ENCODE peak calls at places on chromosomes 2 and 18, in ten cellular contexts. One of them, this sample, is unnamed.

GRCh38 chr2:120666433-120666832 is 69.2 kb upstream of the GLI2 start:
- DNase-seq in D721Med: no peak
- DNase-seq in fibroblast of lung: no peak
- DNase-seq in prostate gland: no peak
- DNase-seq in NCI-H2081: no peak
- DNase-seq in brain microvascular endothelial cell: no peak
- DNase-seq in left colon: no peak
- DNase-seq in EH: no peak
- DNase-seq in activated CD4-positive, alpha-beta T cell treated with anti-CD3 and anti-CD28 coated beads, Interleukin-2, amount 50 U/mL, for 1 hour: no peak
- DNase-seq in anterior cingulate cortex: no peak
- DNase-seq in this sample: no peak

GRCh38 chr2:27322301-27322765 is 564 bp downstream of the MPV17 start:
- DNase-seq in D721Med: no peak
- DNase-seq in fibroblast of lung: no peak
- DNase-seq in prostate gland: no peak
- DNase-seq in NCI-H2081: no peak
- DNase-seq in brain microvascular endothelial cell: no peak
- DNase-seq in left colon: peak
- DNase-seq in EH: peak
- DNase-seq in activated CD4-positive, alpha-beta T cell treated with anti-CD3 and anti-CD28 coated beads, Interleukin-2, amount 50 U/mL, for 1 hour: no peak
- DNase-seq in anterior cingulate cortex: no peak
- DNase-seq in this sample: peak

GRCh38 chr2:121530210-121530562 is 494 bp upstream of the RNU4ATAC start:
- DNase-seq in D721Med: no peak
- DNase-seq in fibroblast of lung: no peak
- DNase-seq in prostate gland: no peak
- DNase-seq in NCI-H2081: peak
- DNase-seq in brain microvascular endothelial cell: peak
- DNase-seq in left colon: peak
- DNase-seq in EH: peak
- DNase-seq in activated CD4-positive, alpha-beta T cell treated with anti-CD3 and anti-CD28 coated beads, Interleukin-2, amount 50 U/mL, for 1 hour: no peak
- DNase-seq in anterior cingulate cortex: no peak
- DNase-seq in this sample: no peak

GRCh38 chr2:173652731-173653426 is 298.2 kb downstream of the CDCA7 start:
- DNase-seq in D721Med: no peak
- DNase-seq in fibroblast of lung: peak
- DNase-seq in prostate gland: peak
- DNase-seq in NCI-H2081: peak
- DNase-seq in brain microvascular endothelial cell: peak
- DNase-seq in left colon: no peak
- DNase-seq in EH: peak
- DNase-seq in activated CD4-positive, alpha-beta T cell treated with anti-CD3 and anti-CD28 coated beads, Interleukin-2, amount 50 U/mL, for 1 hour: no peak
- DNase-seq in anterior cingulate cortex: no peak
- DNase-seq in this sample: no peak

GRCh38 chr18:61368001-61368400 is 34.8 kb downstream of the CDH20 start:
- DNase-seq in D721Med: no peak
- DNase-seq in fibroblast of lung: no peak
- DNase-seq in prostate gland: no peak
- DNase-seq in NCI-H2081: no peak
- DNase-seq in brain microvascular endothelial cell: no peak
- DNase-seq in left colon: no peak
- DNase-seq in EH: no peak
- DNase-seq in activated CD4-positive, alpha-beta T cell treated with anti-CD3 and anti-CD28 coated beads, Interleukin-2, amount 50 U/mL, for 1 hour: no peak
- DNase-seq in anterior cingulate cortex: no peak
- DNase-seq in this sample: no peak

GRCh38 chr2:48173141-48173540 is 266.8 kb upstream of the FBXO11 start:
- DNase-seq in D721Med: no peak
- DNase-seq in fibroblast of lung: no peak
- DNase-seq in prostate gland: no peak
- DNase-seq in NCI-H2081: no peak
- DNase-seq in brain microvascular endothelial cell: no peak
- DNase-seq in left colon: no peak
- DNase-seq in EH: peak
- DNase-seq in activated CD4-positive, alpha-beta T cell treated with anti-CD3 and anti-CD28 coated beads, Interleukin-2, amount 50 U/mL, for 1 hour: no peak
- DNase-seq in anterior cingulate cortex: no peak
- DNase-seq in this sample: no peak

GRCh38 chr2:88575051-88575450 is 52.2 kb downstream of the EIF2AK3 start:
- DNase-seq in D721Med: no peak
- DNase-seq in fibroblast of lung: no peak
- DNase-seq in prostate gland: no peak
- DNase-seq in NCI-H2081: no peak
- DNase-seq in brain microvascular endothelial cell: no peak
- DNase-seq in left colon: no peak
- DNase-seq in EH: peak
- DNase-seq in activated CD4-positive, alpha-beta T cell treated with anti-CD3 and anti-CD28 coated beads, Interleukin-2, amount 50 U/mL, for 1 hour: no peak
- DNase-seq in anterior cingulate cortex: no peak
- DNase-seq in this sample: no peak

GRCh38 chr18:79516441-79516931 is 120.8 kb downstream of the NFATC1 start:
- DNase-seq in D721Med: no peak
- DNase-seq in fibroblast of lung: no peak
- DNase-seq in prostate gland: no peak
- DNase-seq in NCI-H2081: no peak
- DNase-seq in brain microvascular endothelial cell: no peak
- DNase-seq in left colon: no peak
- DNase-seq in EH: no peak
- DNase-seq in activated CD4-positive, alpha-beta T cell treated with anti-CD3 and anti-CD28 coated beads, Interleukin-2, amount 50 U/mL, for 1 hour: peak
- DNase-seq in anterior cingulate cortex: no peak
- DNase-seq in this sample: no peak

GRCh38 chr18:67525328-67526110 is 9.0 kb upstream of the DSEL start:
- DNase-seq in D721Med: no peak
- DNase-seq in fibroblast of lung: peak
- DNase-seq in prostate gland: peak
- DNase-seq in NCI-H2081: no peak
- DNase-seq in brain microvascular endothelial cell: peak
- DNase-seq in left colon: peak
- DNase-seq in EH: peak
- DNase-seq in activated CD4-positive, alpha-beta T cell treated with anti-CD3 and anti-CD28 coated beads, Interleukin-2, amount 50 U/mL, for 1 hour: no peak
- DNase-seq in anterior cingulate cortex: no peak
- DNase-seq in this sample: no peak

GRCh38 chr2:143248631-143249030 is 119.4 kb downstream of the ARHGAP15 start:
- DNase-seq in D721Med: no peak
- DNase-seq in fibroblast of lung: no peak
- DNase-seq in prostate gland: no peak
- DNase-seq in NCI-H2081: no peak
- DNase-seq in brain microvascular endothelial cell: no peak
- DNase-seq in left colon: no peak
- DNase-seq in EH: no peak
- DNase-seq in activated CD4-positive, alpha-beta T cell treated with anti-CD3 and anti-CD28 coated beads, Interleukin-2, amount 50 U/mL, for 1 hour: no peak
- DNase-seq in anterior cingulate cortex: no peak
- DNase-seq in this sample: no peak

GRCh38 chr18:23421277-23421676 is 31.8 kb upstream of the RIOK3 start:
- DNase-seq in D721Med: no peak
- DNase-seq in fibroblast of lung: no peak
- DNase-seq in prostate gland: no peak
- DNase-seq in NCI-H2081: no peak
- DNase-seq in brain microvascular endothelial cell: no peak
- DNase-seq in left colon: peak
- DNase-seq in EH: no peak
- DNase-seq in activated CD4-positive, alpha-beta T cell treated with anti-CD3 and anti-CD28 coated beads, Interleukin-2, amount 50 U/mL, for 1 hour: no peak
- DNase-seq in anterior cingulate cortex: no peak
- DNase-seq in this sample: no peak

GRCh38 chr2:107276034-107276433 is 390.1 kb upstream of the ST6GAL2 start:
- DNase-seq in D721Med: no peak
- DNase-seq in fibroblast of lung: no peak
- DNase-seq in prostate gland: no peak
- DNase-seq in NCI-H2081: no peak
- DNase-seq in brain microvascular endothelial cell: no peak
- DNase-seq in left colon: no peak
- DNase-seq in EH: no peak
- DNase-seq in activated CD4-positive, alpha-beta T cell treated with anti-CD3 and anti-CD28 coated beads, Interleukin-2, amount 50 U/mL, for 1 hour: no peak
- DNase-seq in anterior cingulate cortex: no peak
- DNase-seq in this sample: no peak

GRCh38 chr2:157056200-157056676 is 201.3 kb upstream of the GALNT5 start:
- DNase-seq in D721Med: no peak
- DNase-seq in fibroblast of lung: peak
- DNase-seq in prostate gland: no peak
- DNase-seq in NCI-H2081: no peak
- DNase-seq in brain microvascular endothelial cell: peak
- DNase-seq in left colon: no peak
- DNase-seq in EH: peak
- DNase-seq in activated CD4-positive, alpha-beta T cell treated with anti-CD3 and anti-CD28 coated beads, Interleukin-2, amount 50 U/mL, for 1 hour: no peak
- DNase-seq in anterior cingulate cortex: no peak
- DNase-seq in this sample: no peak

GRCh38 chr2:118638453-118638852 is 209.0 kb downstream of the EN1 start:
- DNase-seq in D721Med: no peak
- DNase-seq in fibroblast of lung: no peak
- DNase-seq in prostate gland: no peak
- DNase-seq in NCI-H2081: no peak
- DNase-seq in brain microvascular endothelial cell: no peak
- DNase-seq in left colon: no peak
- DNase-seq in EH: no peak
- DNase-seq in activated CD4-positive, alpha-beta T cell treated with anti-CD3 and anti-CD28 coated beads, Interleukin-2, amount 50 U/mL, for 1 hour: no peak
- DNase-seq in anterior cingulate cortex: no peak
- DNase-seq in this sample: no peak

GRCh38 chr2:119469131-119469530 is 37.5 kb downstream of the TMEM37 start:
- DNase-seq in D721Med: no peak
- DNase-seq in fibroblast of lung: no peak
- DNase-seq in prostate gland: no peak
- DNase-seq in NCI-H2081: no peak
- DNase-seq in brain microvascular endothelial cell: no peak
- DNase-seq in left colon: no peak
- DNase-seq in EH: no peak
- DNase-seq in activated CD4-positive, alpha-beta T cell treated with anti-CD3 and anti-CD28 coated beads, Interleukin-2, amount 50 U/mL, for 1 hour: no peak
- DNase-seq in anterior cingulate cortex: no peak
- DNase-seq in this sample: no peak

GRCh38 chr18:36675076-36675475 is 153.7 kb downstream of the TPGS2 start:
- DNase-seq in D721Med: no peak
- DNase-seq in fibroblast of lung: no peak
- DNase-seq in prostate gland: no peak
- DNase-seq in NCI-H2081: no peak
- DNase-seq in brain microvascular endothelial cell: no peak
- DNase-seq in left colon: no peak
- DNase-seq in EH: no peak
- DNase-seq in activated CD4-positive, alpha-beta T cell treated with anti-CD3 and anti-CD28 coated beads, Interleukin-2, amount 50 U/mL, for 1 hour: no peak
- DNase-seq in anterior cingulate cortex: no peak
- DNase-seq in this sample: no peak

GRCh38 chr2:26758790-26759321 is 5.2 kb upstream of the SLC35F6 start:
- DNase-seq in D721Med: no peak
- DNase-seq in fibroblast of lung: peak
- DNase-seq in prostate gland: no peak
- DNase-seq in NCI-H2081: no peak
- DNase-seq in brain microvascular endothelial cell: no peak
- DNase-seq in left colon: no peak
- DNase-seq in EH: no peak
- DNase-seq in activated CD4-positive, alpha-beta T cell treated with anti-CD3 and anti-CD28 coated beads, Interleukin-2, amount 50 U/mL, for 1 hour: no peak
- DNase-seq in anterior cingulate cortex: no peak
- DNase-seq in this sample: no peak

GRCh38 chr2:46368416-46368815 is 71.2 kb downstream of the EPAS1 start:
- DNase-seq in D721Med: no peak
- DNase-seq in fibroblast of lung: no peak
- DNase-seq in prostate gland: no peak
- DNase-seq in NCI-H2081: no peak
- DNase-seq in brain microvascular endothelial cell: no peak
- DNase-seq in left colon: no peak
- DNase-seq in EH: no peak
- DNase-seq in activated CD4-positive, alpha-beta T cell treated with anti-CD3 and anti-CD28 coated beads, Interleukin-2, amount 50 U/mL, for 1 hour: no peak
- DNase-seq in anterior cingulate cortex: no peak
- DNase-seq in this sample: no peak

GRCh38 chr2:160338891-160339290 is 138.8 kb upstream of the ITGB6 start:
- DNase-seq in D721Med: no peak
- DNase-seq in fibroblast of lung: peak
- DNase-seq in prostate gland: no peak
- DNase-seq in NCI-H2081: no peak
- DNase-seq in brain microvascular endothelial cell: no peak
- DNase-seq in left colon: peak
- DNase-seq in EH: peak
- DNase-seq in activated CD4-positive, alpha-beta T cell treated with anti-CD3 and anti-CD28 coated beads, Interleukin-2, amount 50 U/mL, for 1 hour: no peak
- DNase-seq in anterior cingulate cortex: no peak
- DNase-seq in this sample: no peak

GRCh38 chr2:182818541-182819308 is 47.7 kb downstream of the FRZB start:
- DNase-seq in D721Med: no peak
- DNase-seq in fibroblast of lung: no peak
- DNase-seq in prostate gland: no peak
- DNase-seq in NCI-H2081: peak
- DNase-seq in brain microvascular endothelial cell: no peak
- DNase-seq in left colon: no peak
- DNase-seq in EH: no peak
- DNase-seq in activated CD4-positive, alpha-beta T cell treated with anti-CD3 and anti-CD28 coated beads, Interleukin-2, amount 50 U/mL, for 1 hour: no peak
- DNase-seq in anterior cingulate cortex: no peak
- DNase-seq in this sample: no peak

GRCh38 chr2:84888401-84889276 is 7.8 kb upstream of the TRABD2A start:
- DNase-seq in D721Med: no peak
- DNase-seq in fibroblast of lung: peak
- DNase-seq in prostate gland: no peak
- DNase-seq in NCI-H2081: no peak
- DNase-seq in brain microvascular endothelial cell: peak
- DNase-seq in left colon: no peak
- DNase-seq in EH: peak
- DNase-seq in activated CD4-positive, alpha-beta T cell treated with anti-CD3 and anti-CD28 coated beads, Interleukin-2, amount 50 U/mL, for 1 hour: peak
- DNase-seq in anterior cingulate cortex: no peak
- DNase-seq in this sample: no peak

This sample was measured in substantia nigra.